ENCODE peak calls at places on chromosomes 2 and 18, in eight cellular contexts. G is adrenal gland, T is tibial nerve, A is A549, X is gastrocnemius medialis, E is ovary, O is Peyer's patch, M is transverse colon. Y is an unnamed sample.

GRCh38 chr2:239691720-239692119 is 290.9 kb upstream of the HDAC4 start:
- DNase-seq in A (no peak), E (no peak), X (no peak), M (no peak), G (no peak), T (no peak), O (no peak), Y (no peak)

GRCh38 chr2:222598611-222599010 is 57.3 kb downstream of the FARSB start:
- DNase-seq in T (no peak), G (no peak), X (no peak), A (no peak), O (no peak), M (peak), E (no peak), Y (no peak)

GRCh38 chr2:177806025-177806424 is 266.6 kb downstream of the PDE11A start:
- DNase-seq in O (no peak), X (no peak), T (no peak), G (peak), E (no peak), A (no peak), M (no peak), Y (no peak)

GRCh38 chr2:10382313-10383061 is 65.6 kb downstream of the ODC1 start:
- DNase-seq in A (no peak), X (no peak), E (no peak), T (peak), G (no peak), M (peak), O (peak), Y (no peak)

GRCh38 chr2:67564076-67564475 is 166.9 kb downstream of the ETAA1 start:
- DNase-seq in X (no peak), G (no peak), A (no peak), M (no peak), T (no peak), E (no peak), O (no peak), Y (no peak)

GRCh38 chr2:220619525-220620267 is 952.4 kb downstream of the EPHA4 start:
- DNase-seq in T (no peak), G (no peak), X (no peak), M (no peak), O (no peak), A (peak), E (no peak), Y (no peak)

GRCh38 chr2:127829845-127830246 is 18.9 kb upstream of the WDR33 start:
- DNase-seq in T (no peak), X (no peak), A (no peak), M (peak), G (no peak), E (no peak), O (peak), Y (no peak)

GRCh38 chr2:164657129-164657528 is 35.8 kb upstream of the GRB14 start:
- DNase-seq in T (no peak), O (no peak), M (no peak), G (no peak), A (peak), X (no peak), E (no peak), Y (no peak)

GRCh38 chr2:37569986-37570688 is 101.3 kb downstream of the CDC42EP3 start:
- DNase-seq in O (no peak), M (no peak), T (no peak), E (no peak), A (no peak), G (no peak), X (no peak), Y (no peak)

DNA sequence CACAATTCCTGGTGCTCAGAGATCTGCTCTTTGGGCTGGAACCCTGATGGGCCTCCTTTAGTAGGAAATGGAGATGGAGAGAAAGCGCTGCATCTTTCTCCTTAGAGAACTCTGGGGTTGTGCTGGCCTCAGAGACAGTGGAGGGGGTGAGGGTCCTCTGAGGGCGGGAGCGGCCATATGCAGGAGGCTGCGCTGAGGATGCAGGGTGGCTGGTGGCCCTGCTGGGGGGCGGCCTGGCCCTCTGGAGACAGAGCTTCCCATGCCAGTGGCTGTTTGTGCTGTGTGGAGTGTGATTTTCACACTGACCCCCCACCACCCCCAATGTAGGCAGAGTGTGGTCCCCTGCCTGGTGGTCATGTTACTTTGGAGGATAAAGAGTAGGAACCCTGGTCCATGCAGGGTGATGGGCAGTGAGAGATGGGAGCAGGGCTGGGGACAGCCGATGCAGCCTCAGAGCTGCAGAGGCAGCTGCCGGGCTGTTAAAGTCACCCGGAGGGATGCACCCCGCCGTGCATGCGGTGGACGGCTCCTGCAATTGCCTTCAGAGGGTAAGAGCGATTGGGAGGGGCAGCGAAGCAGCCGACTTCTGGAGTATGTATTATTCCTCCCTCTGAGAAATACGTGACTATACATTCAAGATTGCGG is 194.6 kb downstream of the FAM210A start:
- DNase-seq in M (no peak), A (no peak), T (no peak), E (no peak), O (no peak), G (no peak), X (no peak), Y (peak)
- TF ChIP-seq POLR2A in M (no peak), A (no peak), T (no peak), E (no peak), O (no peak), G (no peak), X (no peak), Y (no peak)

DNA sequence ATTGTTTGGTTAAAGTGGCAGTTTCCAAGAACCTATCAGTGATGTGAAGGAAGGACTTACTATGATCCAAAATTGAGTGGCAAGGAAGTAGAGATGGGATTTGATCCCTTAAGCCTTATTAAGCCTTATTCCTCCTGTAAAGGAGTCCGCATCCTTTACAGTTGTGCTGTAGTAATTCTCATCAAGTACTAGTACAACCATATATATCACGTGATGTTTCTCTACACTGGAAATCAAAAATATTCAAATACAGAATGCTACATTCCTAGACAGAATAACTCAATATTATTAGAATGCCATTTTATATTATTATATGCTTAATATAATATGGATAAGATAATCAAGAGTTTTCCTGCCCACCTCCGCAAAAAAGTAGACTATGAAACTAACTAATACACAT is 312.4 kb upstream of the SPHKAP start:
- DNase-seq in A (no peak), X (no peak), O (no peak), T (no peak), E (no peak), G (no peak), M (no peak), Y (no peak)
- TF ChIP-seq CTCF in A (no peak), X (no peak), O (no peak), T (no peak), E (no peak), G (no peak), M (no peak), Y (no peak)

GRCh38 chr2:47039913-47040562 is 115.1 kb downstream of the STPG4 start:
- DNase-seq in O (no peak), X (no peak), G (no peak), T (no peak), E (no peak), M (peak), A (no peak), Y (no peak)
- TF ChIP-seq POLR2A in O (no peak), X (no peak), G (no peak), T (no peak), E (no peak), M (no peak), A (no peak), Y (no peak)

GRCh38 chr2:142586693-142587432 is 290.6 kb upstream of the KYNU start:
- DNase-seq in O (no peak), T (no peak), X (no peak), E (no peak), G (no peak), A (no peak), M (no peak), Y (no peak)

GRCh38 chr2:142585785-142586184 is 291.7 kb upstream of the KYNU start:
- DNase-seq in M (no peak), X (no peak), E (no peak), G (no peak), T (no peak), A (no peak), O (no peak), Y (no peak)

GRCh38 chr2:142581491-142581890 is 296.0 kb upstream of the KYNU start:
- DNase-seq in G (no peak), E (no peak), A (no peak), M (no peak), T (no peak), X (no peak), O (no peak), Y (no peak)

GRCh38 chr2:142580691-142581090 is 296.8 kb upstream of the KYNU start:
- DNase-seq in E (no peak), O (no peak), T (no peak), G (no peak), A (no peak), M (no peak), X (no peak), Y (no peak)

DNA sequence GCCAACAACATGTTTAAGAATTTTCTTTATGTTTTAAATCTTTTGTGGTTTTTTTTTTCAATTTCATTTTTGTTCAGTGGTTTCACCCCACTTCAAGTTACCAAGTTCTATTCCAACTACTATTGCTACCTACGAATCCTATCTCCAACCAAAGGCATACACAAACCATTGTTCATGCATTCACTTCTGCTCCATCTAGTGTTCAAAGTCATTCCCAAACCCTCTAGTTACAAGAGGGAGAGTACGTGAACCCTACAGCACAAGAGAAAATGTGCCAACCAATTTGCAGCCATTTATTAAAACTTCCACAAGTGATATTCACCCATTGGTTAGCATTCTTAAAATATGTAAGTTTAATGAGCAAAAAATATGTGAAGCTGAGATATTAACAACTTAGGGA is 295.1 kb upstream of the KYNU start:
- DNase-seq in A (no peak), X (no peak), M (no peak), G (no peak), T (no peak), O (no peak), E (no peak), Y (no peak)
- TF ChIP-seq CTCF in A (peak), X (no peak), M (no peak), G (no peak), T (no peak), O (no peak), E (no peak), Y (no peak)

DNA sequence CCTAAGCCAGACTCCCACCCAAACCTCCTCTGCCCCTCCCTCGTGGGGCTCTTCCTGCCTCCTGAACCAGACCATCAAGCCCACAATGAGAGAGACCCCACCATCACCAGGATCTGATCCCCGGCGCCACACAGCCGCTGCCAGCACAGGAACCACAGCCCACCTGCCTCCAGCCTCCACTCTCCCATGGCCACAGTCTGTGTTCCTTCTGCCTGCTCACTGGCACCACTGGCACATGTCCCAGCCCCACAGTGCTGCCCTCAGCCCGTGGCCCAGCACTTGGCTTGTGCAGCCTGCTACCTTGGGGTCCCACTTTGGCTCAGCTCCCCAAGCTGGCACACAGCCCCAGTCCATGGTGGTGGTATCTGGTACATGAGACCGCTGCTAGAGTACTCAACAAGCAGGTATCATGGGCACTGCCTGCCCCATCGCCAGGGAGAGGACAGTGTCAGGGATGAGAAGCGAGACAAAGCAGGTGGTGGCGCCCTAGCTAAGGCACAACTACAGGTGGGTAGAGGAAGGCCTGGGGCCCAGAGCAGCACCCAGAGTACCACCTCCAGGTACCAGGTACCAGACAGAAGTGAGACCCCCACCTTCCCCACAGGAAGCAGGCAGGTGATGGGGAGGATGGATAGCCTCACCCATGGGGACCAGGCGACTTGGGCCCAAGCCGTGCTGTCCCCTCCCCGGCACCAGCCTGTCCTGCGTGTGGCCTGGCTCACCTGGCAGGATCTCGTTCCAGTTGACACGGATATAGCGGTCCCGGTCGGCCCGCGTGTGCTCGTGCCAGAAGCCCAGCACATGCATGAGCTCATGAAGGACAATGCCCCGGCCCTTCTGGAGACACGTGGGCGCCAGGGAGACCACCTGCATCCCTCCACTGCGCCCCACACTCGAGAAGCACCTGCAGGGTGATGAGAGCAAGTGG is 6.2 kb downstream of the ASTL start:
- DNase-seq in O (no peak), X (no peak), T (no peak), G (no peak), E (no peak), A (no peak), M (no peak), Y (no peak)
- TF ChIP-seq POLR2A in O (no peak), X (no peak), T (no peak), G (no peak), E (no peak), A (no peak), M (no peak), Y (no peak)

DNA sequence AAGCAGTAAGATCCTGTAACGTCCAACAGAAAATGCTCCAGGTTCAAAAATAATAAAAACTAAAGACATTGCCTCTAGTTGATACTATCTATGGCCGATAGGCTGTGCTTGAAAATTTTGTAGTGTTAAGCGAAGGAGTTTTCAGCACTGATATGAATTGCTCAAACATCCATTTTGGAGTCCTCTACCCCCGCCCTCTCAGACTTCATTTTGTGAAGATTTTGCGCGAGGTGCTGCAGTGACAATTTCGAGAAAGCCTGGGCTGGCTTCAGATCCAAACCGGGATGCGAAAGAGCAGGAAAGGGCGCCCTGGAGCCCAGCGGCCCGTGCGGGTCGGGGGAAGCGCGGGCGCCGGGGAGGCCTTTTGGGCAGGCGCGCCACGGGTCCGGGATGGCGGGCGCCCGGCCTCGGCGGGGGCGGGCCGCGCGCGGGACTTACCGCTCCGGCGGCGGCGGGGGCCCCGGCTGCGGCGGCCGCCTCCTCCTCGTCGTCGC is 1.8 kb downstream of the SP3 start:
- DNase-seq in M (peak), G (peak), E (no peak), X (peak), T (peak), A (peak), O (no peak), Y (peak)
- TF ChIP-seq CTCF in M (peak), G (peak), E (peak), X (peak), T (peak), A (peak), O (peak), Y (peak)

GRCh38 chr2:191691898-191692297 is 14.0 kb downstream of the NABP1 start:
- DNase-seq in M (no peak), T (no peak), X (no peak), G (no peak), A (no peak), E (no peak), O (no peak), Y (no peak)

GRCh38 chr2:191691016-191691725 is 13.2 kb downstream of the NABP1 start:
- DNase-seq in X (no peak), O (peak), T (peak), G (peak), A (peak), E (no peak), M (peak), Y (no peak)

GRCh38 chr2:191688934-191689695 is 11.2 kb downstream of the NABP1 start:
- DNase-seq in G (no peak), O (no peak), A (peak), X (no peak), M (no peak), T (no peak), E (no peak), Y (no peak)

GRCh38 chr2:191692502-191693115 is 14.7 kb downstream of the NABP1 start:
- DNase-seq in E (no peak), G (no peak), A (no peak), O (no peak), T (no peak), X (no peak), M (no peak), Y (no peak)

GRCh38 chr2:191690327-191690726 is 12.4 kb downstream of the NABP1 start:
- DNase-seq in G (no peak), O (no peak), X (no peak), T (no peak), M (no peak), E (no peak), A (no peak), Y (no peak)
- TF ChIP-seq POLR2A in G (no peak), O (no peak), X (no peak), T (no peak), M (no peak), E (no peak), A (no peak), Y (no peak)

DNA sequence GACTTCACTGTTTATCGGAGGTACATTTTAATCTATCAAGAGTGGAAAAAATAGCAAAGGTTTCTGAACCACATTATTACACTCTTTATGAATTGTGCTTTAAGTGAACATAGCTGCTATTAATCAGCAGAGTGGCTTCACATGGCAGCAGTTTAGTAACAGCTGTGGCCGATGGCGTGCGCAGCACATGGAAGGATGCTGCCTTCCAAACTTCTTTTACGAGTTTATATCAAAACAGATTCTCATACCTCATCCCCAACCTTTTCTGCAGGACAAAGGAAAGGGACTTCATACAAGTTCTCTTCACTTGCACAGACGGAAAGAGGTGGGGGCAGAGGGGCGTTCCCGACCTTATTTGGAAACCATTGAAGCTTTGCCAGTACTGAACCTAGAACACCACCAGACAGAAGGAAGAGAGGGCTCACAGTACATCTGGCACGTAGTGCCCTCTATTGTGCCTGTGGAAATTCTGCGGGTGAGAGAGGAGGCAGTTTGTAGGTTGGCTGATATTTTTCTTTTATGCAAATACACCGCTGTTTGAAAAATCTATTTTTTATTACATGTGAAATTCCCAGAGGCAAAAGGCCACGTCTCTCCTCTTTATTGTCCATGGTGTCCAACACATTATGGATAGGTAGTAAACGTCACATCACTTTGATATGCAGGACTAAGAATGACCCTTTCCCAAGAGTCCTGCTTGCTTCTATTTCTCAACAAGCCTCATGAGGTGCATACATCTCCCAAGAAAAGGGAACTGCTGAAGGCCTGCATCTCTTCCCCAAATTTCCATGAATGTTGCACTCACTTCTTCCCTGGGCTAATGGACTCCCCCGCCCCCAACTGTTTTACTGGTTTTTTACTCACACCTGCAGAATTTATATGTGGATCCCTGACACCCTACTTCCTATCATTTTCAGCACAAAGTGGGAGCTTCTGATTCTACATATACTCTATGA is 31.4 kb downstream of the COLEC12 start:
- DNase-seq in A (no peak), T (no peak), M (no peak), G (no peak), O (no peak), X (no peak), E (no peak), Y (no peak)
- TF ChIP-seq CTCF in A (no peak), T (no peak), M (no peak), G (no peak), O (no peak), X (no peak), E (no peak), Y (no peak)

GRCh38 chr2:65056215-65056989 is at the start of gene CEP68:
- DNase-seq in G (peak), E (peak), M (peak), O (peak), T (peak), A (peak), X (peak), Y (peak)
- TF ChIP-seq POLR2A in G (peak), E (peak), M (peak), O (peak), T (peak), A (peak), X (peak), Y (peak)